ENCODE peak calls at places on chromosomes 13 and 19, in ten cellular contexts. V is psoas muscle, R is upper lobe of right lung, K is glutamatergic neuron, S is brain microvascular endothelial cell, Q is AG09309, X is A549, Y is uterus, I is AG04450, Z is IMR-90. A is an unnamed sample.

GRCh38 chr19:31430381-31430780 is 81.1 kb upstream of the TSHZ3 start:
- DNase-seq in S (no peak), V (no peak), I (no peak), Y (no peak), R (no peak), K (no peak), X (no peak), Q (no peak), Z (no peak), A (no peak)

GRCh38 chr13:34338102-34338501 is 520.2 kb downstream of the RFC3 start:
- DNase-seq in X (no peak), S (no peak), K (no peak), R (no peak), Y (no peak), V (no peak), I (no peak), Q (no peak), Z (no peak), A (no peak)

GRCh38 chr19:12802267-12803106 is 618 bp downstream of the THSD8 start:
- DNase-seq in K (no peak), S (no peak), X (no peak), Y (no peak), I (no peak), Z (no peak), V (peak; percentile 44), R (no peak), Q (no peak), A (no peak)

GRCh38 chr19:48000846-48001245 is 6.4 kb downstream of the ELSPBP1 start:
- DNase-seq in Z (no peak), X (no peak), I (no peak), R (no peak), Y (no peak), K (no peak), V (no peak), S (no peak), Q (no peak), A (no peak)

GRCh38 chr19:7970716-7971448 is 27.4 kb upstream of the TIMM44 start:
- DNase-seq in K (peak; percentile 82), Q (no peak), I (no peak), R (no peak), S (peak; percentile 20), Z (peak; percentile 28), V (no peak), Y (no peak), X (peak; percentile 39), A (peak; percentile 65)

GRCh38 chr13:60572003-60572792 is 175.2 kb downstream of the TDRD3 start:
- DNase-seq in I (no peak), Z (peak; percentile 85), Y (no peak), V (no peak), K (no peak), S (peak; percentile 47), X (no peak), R (no peak), Q (peak; percentile 25), A (no peak)

GRCh38 chr13:110319397-110319773 is 12.3 kb downstream of the COL4A2 start:
- DNase-seq in S (no peak), V (no peak), K (no peak), Q (no peak), Z (no peak), I (no peak), Y (no peak), X (no peak), R (no peak), A (no peak)

GRCh38 chr19:23440207-23440606 is 44.9 kb upstream of the ZNF91 start:
- DNase-seq in R (no peak), Q (no peak), Y (no peak), S (no peak), X (peak; percentile 9), V (no peak), I (no peak), K (no peak), Z (no peak), A (no peak)

GRCh38 chr13:44231786-44232516 is 141.7 kb upstream of the SERP2 start:
- DNase-seq in Y (peak; percentile 83), R (peak; percentile 88), S (peak; percentile 98), Z (peak; percentile 96), Q (peak; percentile 86), V (peak; percentile 72), I (peak; percentile 74), X (peak; percentile 84), K (no peak), A (no peak)

GRCh38 chr19:7975037-7975436 is 30.4 kb downstream of the ELAVL1 start:
- DNase-seq in Z (no peak), R (no peak), V (peak; percentile 43), Y (no peak), Q (no peak), I (no peak), K (no peak), S (no peak), X (no peak), A (no peak)

GRCh38 chr13:79346300-79346914 is 59.6 kb downstream of the RBM26 start:
- DNase-seq in Z (no peak), R (no peak), X (no peak), Q (no peak), Y (no peak), I (no peak), V (no peak), S (no peak), K (no peak), A (no peak)

DNA sequence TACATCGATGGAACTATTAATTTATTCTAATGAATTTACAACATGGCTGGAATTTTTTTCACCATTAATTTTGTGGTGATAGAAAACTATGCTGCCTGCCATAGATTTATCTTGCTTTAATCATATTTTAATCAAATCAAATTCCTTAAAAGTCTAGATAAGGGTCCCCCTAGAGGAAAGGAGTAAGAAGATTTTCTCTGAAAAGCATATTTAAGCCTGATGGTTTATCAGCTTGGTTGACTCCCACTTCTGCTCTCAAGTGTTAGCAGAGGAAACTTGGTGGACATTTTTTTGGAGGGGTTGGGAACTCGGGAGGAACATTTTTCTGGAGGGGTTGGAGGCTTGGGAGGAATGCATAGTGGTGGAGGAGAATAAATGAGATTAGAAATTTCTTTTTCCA is 253.3 kb downstream of the KCNRG start:
- DNase-seq in R (no peak), X (no peak), Z (peak; percentile 5), Y (no peak), S (no peak), Q (no peak), V (no peak), K (no peak), I (no peak), A (no peak)
- TF ChIP-seq CTCF in R (peak; percentile 9), X (no peak), Z (peak; percentile 11), Y (no peak), S (no peak), Q (peak; percentile 31), V (no peak), K (no peak), I (peak; percentile 26), A (peak; percentile 18)

DNA sequence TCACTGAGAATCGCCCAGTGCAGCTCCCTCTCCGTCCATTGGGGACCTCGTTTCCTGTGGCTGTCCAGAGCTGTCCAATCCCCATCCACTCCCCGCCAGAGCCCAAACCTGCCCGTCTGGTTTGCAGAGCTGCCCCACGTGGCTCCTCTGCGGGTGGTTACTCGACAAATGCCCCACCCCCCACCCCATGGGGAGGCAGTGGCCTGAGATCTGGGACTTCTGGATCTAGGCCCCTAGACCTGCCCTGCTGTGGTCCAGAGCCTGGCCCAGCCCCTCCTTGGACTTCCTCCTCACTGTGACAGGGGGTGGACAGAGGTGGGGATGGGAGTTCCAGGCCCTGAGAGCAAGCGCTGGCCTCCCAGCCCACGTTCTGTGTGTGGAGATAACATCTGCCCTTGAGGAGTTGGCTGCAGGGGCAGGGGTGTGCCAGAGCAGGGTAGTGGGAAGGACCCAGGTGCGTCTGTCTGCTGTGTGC is 29.1 kb downstream of the PAK4 start:
- DNase-seq in I (no peak), V (no peak), K (no peak), R (peak; percentile 89), S (no peak), Q (no peak), Y (no peak), X (peak; percentile 55), Z (no peak), A (no peak)
- TF ChIP-seq CTCF in I (no peak), V (no peak), K (no peak), R (peak; percentile 25), S (no peak), Q (no peak), Y (no peak), X (no peak), Z (no peak), A (peak; percentile 22)

DNA sequence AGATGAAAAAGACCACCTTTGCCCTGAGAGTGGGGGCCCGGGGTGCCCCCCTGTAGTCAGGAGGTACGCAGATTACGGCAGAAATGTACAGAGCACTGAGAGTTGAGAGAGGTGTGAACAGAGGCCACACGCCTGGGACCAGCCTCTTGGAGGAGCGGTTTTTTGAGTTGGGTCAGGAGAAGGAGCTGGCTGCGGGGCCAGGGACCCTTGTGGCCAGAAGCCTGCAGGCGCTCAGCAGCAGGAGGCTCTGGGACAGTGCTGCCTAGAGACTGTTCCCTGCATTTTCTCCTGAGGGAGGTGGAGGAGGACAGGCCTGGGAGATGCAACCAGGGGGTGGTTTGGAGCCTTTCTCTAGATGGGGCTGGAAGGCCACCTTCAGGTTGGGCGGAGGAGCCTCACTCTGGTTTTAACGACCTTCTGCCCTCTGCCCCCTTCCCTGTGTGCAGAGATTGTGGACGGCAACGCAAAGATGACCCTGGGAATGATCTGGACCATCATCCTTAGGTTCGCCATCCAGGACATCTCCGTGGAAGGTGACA is 39.7 kb downstream of the CAPN12 start:
- DNase-seq in K (no peak), R (no peak), Y (no peak), V (no peak), Q (no peak), X (no peak), S (no peak), Z (no peak), I (no peak), A (no peak)
- TF ChIP-seq CTCF in K (no peak), R (no peak), Y (no peak), V (no peak), Q (no peak), X (no peak), S (peak; percentile 11), Z (no peak), I (no peak), A (no peak)

DNA sequence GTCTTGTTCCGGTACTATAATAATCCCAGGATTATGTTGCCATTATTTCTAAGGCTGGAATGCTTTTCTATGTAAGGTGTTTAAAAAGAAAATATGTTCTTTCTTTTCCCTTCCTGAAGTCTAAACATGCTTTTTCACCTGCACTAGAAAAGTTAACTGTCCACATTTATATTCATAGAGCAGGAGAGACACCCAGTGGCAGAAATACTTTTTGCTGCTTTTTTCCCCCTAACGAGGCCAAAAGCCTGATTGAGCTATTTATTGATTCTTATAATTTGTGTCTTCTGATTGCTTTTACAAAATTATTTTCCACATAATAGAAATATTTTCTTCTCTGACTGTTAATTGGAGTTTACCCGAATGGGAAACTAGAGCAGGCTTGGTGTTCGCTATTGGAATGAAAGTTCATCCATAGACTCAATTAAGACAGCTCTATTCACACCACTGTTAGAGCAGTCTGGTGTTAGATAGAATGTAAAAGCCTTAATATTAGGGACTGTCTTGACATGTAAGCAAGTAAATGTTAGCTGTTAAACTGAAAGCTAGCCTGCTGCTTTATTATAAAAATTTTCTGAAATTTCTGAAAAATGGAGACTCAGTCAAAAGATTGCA is 15.8 kb downstream of the GPR180 start:
- DNase-seq in Y (no peak), K (no peak), I (no peak), R (no peak), V (no peak), Q (no peak), X (no peak), S (no peak), Z (no peak), A (no peak)
- TF ChIP-seq CTCF in Y (peak; percentile 60), K (peak; percentile 48), I (peak; percentile 58), R (peak; percentile 68), V (peak; percentile 66), Q (peak; percentile 53), X (peak; percentile 68), S (peak; percentile 54), Z (peak; percentile 58), A (peak; percentile 80)